ENCODE peak calls at places on chromosomes 5 and 9, in ten cellular contexts. One of them, this sample, is unnamed.

GRCh38 chr5:54217826-54218503 is 92.4 kb downstream of the ARL15 start:
- DNase-seq in stimulated activated CD8-positive, alpha-beta memory T cell treated with anti-CD3 and anti-CD28 coated beads, Interleukin-15, amount 100 ng/mL, for 48 hours: no peak
- DNase-seq in psoas muscle: no peak
- DNase-seq in type B pancreatic cell: no peak
- DNase-seq in GM10248: peak; percentile 22
- DNase-seq in activated T-cell treated with anti-CD3 and anti-CD28 coated beads, Interleukin-2, amount 50 U/mL, for 72 hours: peak; percentile 23
- DNase-seq in erythroblast: peak; percentile 61
- DNase-seq in activated naive CD8-positive, alpha-beta T cell treated with anti-CD3 and anti-CD28 coated beads for 36 hours: no peak
- DNase-seq in D341Med: peak; percentile 50
- DNase-seq in iPS-NIHi11: peak; percentile 41
- DNase-seq in this sample: peak; percentile 78

GRCh38 chr9:127854169-127854833 is at the start of gene ENG:
- DNase-seq in stimulated activated CD8-positive, alpha-beta memory T cell treated with anti-CD3 and anti-CD28 coated beads, Interleukin-15, amount 100 ng/mL, for 48 hours: no peak
- DNase-seq in psoas muscle: peak; percentile 88
- DNase-seq in type B pancreatic cell: no peak
- DNase-seq in GM10248: no peak
- DNase-seq in activated T-cell treated with anti-CD3 and anti-CD28 coated beads, Interleukin-2, amount 50 U/mL, for 72 hours: peak; percentile 55
- DNase-seq in erythroblast: peak; percentile 58
- DNase-seq in activated naive CD8-positive, alpha-beta T cell treated with anti-CD3 and anti-CD28 coated beads for 36 hours: peak; percentile 36
- DNase-seq in D341Med: no peak
- DNase-seq in iPS-NIHi11: peak; percentile 71
- DNase-seq in this sample: peak; percentile 63

GRCh38 chr9:84435902-84436301 is 95.3 kb upstream of the SLC28A3 start:
- DNase-seq in stimulated activated CD8-positive, alpha-beta memory T cell treated with anti-CD3 and anti-CD28 coated beads, Interleukin-15, amount 100 ng/mL, for 48 hours: no peak
- DNase-seq in psoas muscle: no peak
- DNase-seq in type B pancreatic cell: no peak
- DNase-seq in GM10248: no peak
- DNase-seq in activated T-cell treated with anti-CD3 and anti-CD28 coated beads, Interleukin-2, amount 50 U/mL, for 72 hours: no peak
- DNase-seq in erythroblast: no peak
- DNase-seq in activated naive CD8-positive, alpha-beta T cell treated with anti-CD3 and anti-CD28 coated beads for 36 hours: no peak
- DNase-seq in D341Med: no peak
- DNase-seq in iPS-NIHi11: no peak
- DNase-seq in this sample: no peak

GRCh38 chr5:133202066-133202665 is 150.4 kb downstream of the HSPA4 start:
- DNase-seq in stimulated activated CD8-positive, alpha-beta memory T cell treated with anti-CD3 and anti-CD28 coated beads, Interleukin-15, amount 100 ng/mL, for 48 hours: no peak
- DNase-seq in psoas muscle: no peak
- DNase-seq in type B pancreatic cell: no peak
- DNase-seq in GM10248: no peak
- DNase-seq in activated T-cell treated with anti-CD3 and anti-CD28 coated beads, Interleukin-2, amount 50 U/mL, for 72 hours: no peak
- DNase-seq in erythroblast: no peak
- DNase-seq in activated naive CD8-positive, alpha-beta T cell treated with anti-CD3 and anti-CD28 coated beads for 36 hours: no peak
- DNase-seq in D341Med: no peak
- DNase-seq in iPS-NIHi11: no peak
- DNase-seq in this sample: no peak

GRCh38 chr5:92560698-92561361 is 1020.2 kb downstream of the NR2F1-AS1 start:
- DNase-seq in stimulated activated CD8-positive, alpha-beta memory T cell treated with anti-CD3 and anti-CD28 coated beads, Interleukin-15, amount 100 ng/mL, for 48 hours: no peak
- DNase-seq in psoas muscle: no peak
- DNase-seq in type B pancreatic cell: no peak
- DNase-seq in GM10248: no peak
- DNase-seq in activated T-cell treated with anti-CD3 and anti-CD28 coated beads, Interleukin-2, amount 50 U/mL, for 72 hours: no peak
- DNase-seq in erythroblast: no peak
- DNase-seq in activated naive CD8-positive, alpha-beta T cell treated with anti-CD3 and anti-CD28 coated beads for 36 hours: no peak
- DNase-seq in D341Med: no peak
- DNase-seq in iPS-NIHi11: peak; percentile 20
- DNase-seq in this sample: no peak

GRCh38 chr5:124683917-124684555 is 62.4 kb downstream of the ZNF608 start:
- DNase-seq in stimulated activated CD8-positive, alpha-beta memory T cell treated with anti-CD3 and anti-CD28 coated beads, Interleukin-15, amount 100 ng/mL, for 48 hours: no peak
- DNase-seq in psoas muscle: no peak
- DNase-seq in type B pancreatic cell: no peak
- DNase-seq in GM10248: no peak
- DNase-seq in activated T-cell treated with anti-CD3 and anti-CD28 coated beads, Interleukin-2, amount 50 U/mL, for 72 hours: no peak
- DNase-seq in erythroblast: no peak
- DNase-seq in activated naive CD8-positive, alpha-beta T cell treated with anti-CD3 and anti-CD28 coated beads for 36 hours: no peak
- DNase-seq in D341Med: no peak
- DNase-seq in iPS-NIHi11: no peak
- DNase-seq in this sample: no peak

GRCh38 chr5:158385982-158386381 is 527.0 kb upstream of the CLINT1 start:
- DNase-seq in stimulated activated CD8-positive, alpha-beta memory T cell treated with anti-CD3 and anti-CD28 coated beads, Interleukin-15, amount 100 ng/mL, for 48 hours: no peak
- DNase-seq in psoas muscle: no peak
- DNase-seq in type B pancreatic cell: no peak
- DNase-seq in GM10248: no peak
- DNase-seq in activated T-cell treated with anti-CD3 and anti-CD28 coated beads, Interleukin-2, amount 50 U/mL, for 72 hours: no peak
- DNase-seq in erythroblast: no peak
- DNase-seq in activated naive CD8-positive, alpha-beta T cell treated with anti-CD3 and anti-CD28 coated beads for 36 hours: no peak
- DNase-seq in D341Med: no peak
- DNase-seq in iPS-NIHi11: no peak
- DNase-seq in this sample: no peak

GRCh38 chr5:158013303-158013702 is 154.4 kb upstream of the CLINT1 start:
- DNase-seq in stimulated activated CD8-positive, alpha-beta memory T cell treated with anti-CD3 and anti-CD28 coated beads, Interleukin-15, amount 100 ng/mL, for 48 hours: no peak
- DNase-seq in psoas muscle: no peak
- DNase-seq in type B pancreatic cell: no peak
- DNase-seq in GM10248: no peak
- DNase-seq in activated T-cell treated with anti-CD3 and anti-CD28 coated beads, Interleukin-2, amount 50 U/mL, for 72 hours: no peak
- DNase-seq in erythroblast: no peak
- DNase-seq in activated naive CD8-positive, alpha-beta T cell treated with anti-CD3 and anti-CD28 coated beads for 36 hours: no peak
- DNase-seq in D341Med: no peak
- DNase-seq in iPS-NIHi11: peak; percentile 57
- DNase-seq in this sample: no peak

GRCh38 chr9:108837530-108837929 is 18.3 kb downstream of the ACTL7B start:
- DNase-seq in stimulated activated CD8-positive, alpha-beta memory T cell treated with anti-CD3 and anti-CD28 coated beads, Interleukin-15, amount 100 ng/mL, for 48 hours: no peak
- DNase-seq in psoas muscle: no peak
- DNase-seq in type B pancreatic cell: no peak
- DNase-seq in GM10248: no peak
- DNase-seq in activated T-cell treated with anti-CD3 and anti-CD28 coated beads, Interleukin-2, amount 50 U/mL, for 72 hours: no peak
- DNase-seq in erythroblast: no peak
- DNase-seq in activated naive CD8-positive, alpha-beta T cell treated with anti-CD3 and anti-CD28 coated beads for 36 hours: no peak
- DNase-seq in D341Med: no peak
- DNase-seq in iPS-NIHi11: no peak
- DNase-seq in this sample: no peak

GRCh38 chr5:125064610-125065009 is 318.2 kb upstream of the ZNF608 start:
- DNase-seq in stimulated activated CD8-positive, alpha-beta memory T cell treated with anti-CD3 and anti-CD28 coated beads, Interleukin-15, amount 100 ng/mL, for 48 hours: no peak
- DNase-seq in psoas muscle: no peak
- DNase-seq in type B pancreatic cell: no peak
- DNase-seq in GM10248: no peak
- DNase-seq in activated T-cell treated with anti-CD3 and anti-CD28 coated beads, Interleukin-2, amount 50 U/mL, for 72 hours: no peak
- DNase-seq in erythroblast: no peak
- DNase-seq in activated naive CD8-positive, alpha-beta T cell treated with anti-CD3 and anti-CD28 coated beads for 36 hours: no peak
- DNase-seq in D341Med: no peak
- DNase-seq in iPS-NIHi11: no peak
- DNase-seq in this sample: no peak

GRCh38 chr9:97714435-97714834 is 17.3 kb upstream of the XPA start:
- DNase-seq in stimulated activated CD8-positive, alpha-beta memory T cell treated with anti-CD3 and anti-CD28 coated beads, Interleukin-15, amount 100 ng/mL, for 48 hours: no peak
- DNase-seq in psoas muscle: no peak
- DNase-seq in type B pancreatic cell: no peak
- DNase-seq in GM10248: no peak
- DNase-seq in activated T-cell treated with anti-CD3 and anti-CD28 coated beads, Interleukin-2, amount 50 U/mL, for 72 hours: no peak
- DNase-seq in erythroblast: no peak
- DNase-seq in activated naive CD8-positive, alpha-beta T cell treated with anti-CD3 and anti-CD28 coated beads for 36 hours: no peak
- DNase-seq in D341Med: no peak
- DNase-seq in iPS-NIHi11: no peak
- DNase-seq in this sample: no peak

GRCh38 chr9:79185866-79186265 is 385.9 kb upstream of the TLE4 start:
- DNase-seq in stimulated activated CD8-positive, alpha-beta memory T cell treated with anti-CD3 and anti-CD28 coated beads, Interleukin-15, amount 100 ng/mL, for 48 hours: no peak
- DNase-seq in psoas muscle: no peak
- DNase-seq in type B pancreatic cell: no peak
- DNase-seq in GM10248: no peak
- DNase-seq in activated T-cell treated with anti-CD3 and anti-CD28 coated beads, Interleukin-2, amount 50 U/mL, for 72 hours: no peak
- DNase-seq in erythroblast: no peak
- DNase-seq in activated naive CD8-positive, alpha-beta T cell treated with anti-CD3 and anti-CD28 coated beads for 36 hours: no peak
- DNase-seq in D341Med: no peak
- DNase-seq in iPS-NIHi11: no peak
- DNase-seq in this sample: no peak

GRCh38 chr5:124754206-124754927 is 7.9 kb upstream of the ZNF608 start:
- DNase-seq in stimulated activated CD8-positive, alpha-beta memory T cell treated with anti-CD3 and anti-CD28 coated beads, Interleukin-15, amount 100 ng/mL, for 48 hours: no peak
- DNase-seq in psoas muscle: no peak
- DNase-seq in type B pancreatic cell: no peak
- DNase-seq in GM10248: no peak
- DNase-seq in activated T-cell treated with anti-CD3 and anti-CD28 coated beads, Interleukin-2, amount 50 U/mL, for 72 hours: no peak
- DNase-seq in erythroblast: no peak
- DNase-seq in activated naive CD8-positive, alpha-beta T cell treated with anti-CD3 and anti-CD28 coated beads for 36 hours: no peak
- DNase-seq in D341Med: no peak
- DNase-seq in iPS-NIHi11: no peak
- DNase-seq in this sample: no peak

GRCh38 chr9:92180669-92181181 is 65.5 kb upstream of the SPTLC1 start:
- DNase-seq in stimulated activated CD8-positive, alpha-beta memory T cell treated with anti-CD3 and anti-CD28 coated beads, Interleukin-15, amount 100 ng/mL, for 48 hours: no peak
- DNase-seq in psoas muscle: no peak
- DNase-seq in type B pancreatic cell: no peak
- DNase-seq in GM10248: no peak
- DNase-seq in activated T-cell treated with anti-CD3 and anti-CD28 coated beads, Interleukin-2, amount 50 U/mL, for 72 hours: no peak
- DNase-seq in erythroblast: peak; percentile 23
- DNase-seq in activated naive CD8-positive, alpha-beta T cell treated with anti-CD3 and anti-CD28 coated beads for 36 hours: no peak
- DNase-seq in D341Med: no peak
- DNase-seq in iPS-NIHi11: no peak
- DNase-seq in this sample: no peak

GRCh38 chr5:10528056-10528816 is 35.6 kb upstream of the ANKRD33B start:
- DNase-seq in stimulated activated CD8-positive, alpha-beta memory T cell treated with anti-CD3 and anti-CD28 coated beads, Interleukin-15, amount 100 ng/mL, for 48 hours: no peak
- DNase-seq in psoas muscle: no peak
- DNase-seq in type B pancreatic cell: no peak
- DNase-seq in GM10248: no peak
- DNase-seq in activated T-cell treated with anti-CD3 and anti-CD28 coated beads, Interleukin-2, amount 50 U/mL, for 72 hours: no peak
- DNase-seq in erythroblast: no peak
- DNase-seq in activated naive CD8-positive, alpha-beta T cell treated with anti-CD3 and anti-CD28 coated beads for 36 hours: no peak
- DNase-seq in D341Med: peak; percentile 66
- DNase-seq in iPS-NIHi11: no peak
- DNase-seq in this sample: no peak

GRCh38 chr9:2621678-2622360 is at the start of gene VLDLR:
- DNase-seq in stimulated activated CD8-positive, alpha-beta memory T cell treated with anti-CD3 and anti-CD28 coated beads, Interleukin-15, amount 100 ng/mL, for 48 hours: no peak
- DNase-seq in psoas muscle: peak; percentile 72
- DNase-seq in type B pancreatic cell: peak; percentile 73
- DNase-seq in GM10248: peak; percentile 57
- DNase-seq in activated T-cell treated with anti-CD3 and anti-CD28 coated beads, Interleukin-2, amount 50 U/mL, for 72 hours: peak; percentile 62
- DNase-seq in erythroblast: peak; percentile 21
- DNase-seq in activated naive CD8-positive, alpha-beta T cell treated with anti-CD3 and anti-CD28 coated beads for 36 hours: no peak
- DNase-seq in D341Med: peak; percentile 76
- DNase-seq in iPS-NIHi11: peak; percentile 81
- DNase-seq in this sample: peak; percentile 24

GRCh38 chr5:171850354-171850947 is 64.8 kb downstream of the SMIM23 start:
- DNase-seq in stimulated activated CD8-positive, alpha-beta memory T cell treated with anti-CD3 and anti-CD28 coated beads, Interleukin-15, amount 100 ng/mL, for 48 hours: no peak
- DNase-seq in psoas muscle: no peak
- DNase-seq in type B pancreatic cell: no peak
- DNase-seq in GM10248: no peak
- DNase-seq in activated T-cell treated with anti-CD3 and anti-CD28 coated beads, Interleukin-2, amount 50 U/mL, for 72 hours: no peak
- DNase-seq in erythroblast: peak; percentile 23
- DNase-seq in activated naive CD8-positive, alpha-beta T cell treated with anti-CD3 and anti-CD28 coated beads for 36 hours: no peak
- DNase-seq in D341Med: no peak
- DNase-seq in iPS-NIHi11: peak; percentile 66
- DNase-seq in this sample: no peak

GRCh38 chr5:139438707-139439012 is 665 bp downstream of the DNAJC18 start:
- DNase-seq in stimulated activated CD8-positive, alpha-beta memory T cell treated with anti-CD3 and anti-CD28 coated beads, Interleukin-15, amount 100 ng/mL, for 48 hours: no peak
- DNase-seq in psoas muscle: no peak
- DNase-seq in type B pancreatic cell: no peak
- DNase-seq in GM10248: no peak
- DNase-seq in activated T-cell treated with anti-CD3 and anti-CD28 coated beads, Interleukin-2, amount 50 U/mL, for 72 hours: no peak
- DNase-seq in erythroblast: no peak
- DNase-seq in activated naive CD8-positive, alpha-beta T cell treated with anti-CD3 and anti-CD28 coated beads for 36 hours: no peak
- DNase-seq in D341Med: no peak
- DNase-seq in iPS-NIHi11: no peak
- DNase-seq in this sample: no peak

GRCh38 chr5:150559088-150559487 is 51.2 kb downstream of the NDST1 start:
- DNase-seq in stimulated activated CD8-positive, alpha-beta memory T cell treated with anti-CD3 and anti-CD28 coated beads, Interleukin-15, amount 100 ng/mL, for 48 hours: no peak
- DNase-seq in psoas muscle: no peak
- DNase-seq in type B pancreatic cell: no peak
- DNase-seq in GM10248: no peak
- DNase-seq in activated T-cell treated with anti-CD3 and anti-CD28 coated beads, Interleukin-2, amount 50 U/mL, for 72 hours: no peak
- DNase-seq in erythroblast: no peak
- DNase-seq in activated naive CD8-positive, alpha-beta T cell treated with anti-CD3 and anti-CD28 coated beads for 36 hours: no peak
- DNase-seq in D341Med: no peak
- DNase-seq in iPS-NIHi11: no peak
- DNase-seq in this sample: no peak

GRCh38 chr9:120324996-120325642 is 254.8 kb downstream of the CDK5RAP2 start:
- DNase-seq in stimulated activated CD8-positive, alpha-beta memory T cell treated with anti-CD3 and anti-CD28 coated beads, Interleukin-15, amount 100 ng/mL, for 48 hours: no peak
- DNase-seq in psoas muscle: no peak
- DNase-seq in type B pancreatic cell: no peak
- DNase-seq in GM10248: no peak
- DNase-seq in activated T-cell treated with anti-CD3 and anti-CD28 coated beads, Interleukin-2, amount 50 U/mL, for 72 hours: peak; percentile 4
- DNase-seq in erythroblast: no peak
- DNase-seq in activated naive CD8-positive, alpha-beta T cell treated with anti-CD3 and anti-CD28 coated beads for 36 hours: no peak
- DNase-seq in D341Med: no peak
- DNase-seq in iPS-NIHi11: peak; percentile 49
- DNase-seq in this sample: no peak

GRCh38 chr9:86352440-86353106 is 1.6 kb downstream of the TUT7 start:
- DNase-seq in stimulated activated CD8-positive, alpha-beta memory T cell treated with anti-CD3 and anti-CD28 coated beads, Interleukin-15, amount 100 ng/mL, for 48 hours: no peak
- DNase-seq in psoas muscle: no peak
- DNase-seq in type B pancreatic cell: no peak
- DNase-seq in GM10248: no peak
- DNase-seq in activated T-cell treated with anti-CD3 and anti-CD28 coated beads, Interleukin-2, amount 50 U/mL, for 72 hours: peak; percentile 26
- DNase-seq in erythroblast: peak; percentile 41
- DNase-seq in activated naive CD8-positive, alpha-beta T cell treated with anti-CD3 and anti-CD28 coated beads for 36 hours: no peak
- DNase-seq in D341Med: no peak
- DNase-seq in iPS-NIHi11: no peak
- DNase-seq in this sample: peak; percentile 53

GRCh38 chr5:157918811-157919742 is 60.1 kb upstream of the CLINT1 start:
- DNase-seq in stimulated activated CD8-positive, alpha-beta memory T cell treated with anti-CD3 and anti-CD28 coated beads, Interleukin-15, amount 100 ng/mL, for 48 hours: no peak
- DNase-seq in psoas muscle: no peak
- DNase-seq in type B pancreatic cell: no peak
- DNase-seq in GM10248: no peak
- DNase-seq in activated T-cell treated with anti-CD3 and anti-CD28 coated beads, Interleukin-2, amount 50 U/mL, for 72 hours: no peak
- DNase-seq in erythroblast: peak; percentile 32
- DNase-seq in activated naive CD8-positive, alpha-beta T cell treated with anti-CD3 and anti-CD28 coated beads for 36 hours: no peak
- DNase-seq in D341Med: no peak
- DNase-seq in iPS-NIHi11: no peak
- DNase-seq in this sample: peak; percentile 11

GRCh38 chr5:14720236-14720923 is 55.9 kb downstream of the OTULIN start:
- DNase-seq in stimulated activated CD8-positive, alpha-beta memory T cell treated with anti-CD3 and anti-CD28 coated beads, Interleukin-15, amount 100 ng/mL, for 48 hours: no peak
- DNase-seq in psoas muscle: no peak
- DNase-seq in type B pancreatic cell: no peak
- DNase-seq in GM10248: no peak
- DNase-seq in activated T-cell treated with anti-CD3 and anti-CD28 coated beads, Interleukin-2, amount 50 U/mL, for 72 hours: no peak
- DNase-seq in erythroblast: no peak
- DNase-seq in activated naive CD8-positive, alpha-beta T cell treated with anti-CD3 and anti-CD28 coated beads for 36 hours: no peak
- DNase-seq in D341Med: no peak
- DNase-seq in iPS-NIHi11: no peak
- DNase-seq in this sample: no peak